ENCODE peak calls at places on chromosomes 5 and 9, in ten cellular contexts. B, G, Z, V, K, U, Q, F, X and E are unnamed samples.

GRCh38 chr9:134522976-134523375 is 118.6 kb upstream of the COL5A1 start:
- DNase-seq in B (no peak), G (no peak), Z (no peak), V (no peak), K (no peak), U (no peak), Q (no peak), F (no peak), X (no peak), E (no peak)

GRCh38 chr5:82314964-82315728 is 37.0 kb upstream of the RPS23 start:
- DNase-seq in B (no peak), G (no peak), Z (no peak), V (no peak), K (no peak), U (no peak), Q (no peak), F (no peak), X (peak), E (no peak)

GRCh38 chr9:34403554-34404380 is 27.1 kb upstream of the MYORG start:
- DNase-seq in B (peak), G (peak), Z (peak), V (no peak), K (peak), U (peak), Q (peak), F (peak), X (peak), E (peak)

GRCh38 chr5:103605277-103605676 is 42.7 kb upstream of the NUDT12 start:
- DNase-seq in B (no peak), G (no peak), Z (no peak), V (no peak), K (no peak), U (peak), Q (no peak), F (no peak), X (no peak), E (no peak)

GRCh38 chr9:131677445-131678180 is 62.3 kb downstream of the RAPGEF1 start:
- DNase-seq in B (no peak), G (peak), Z (peak), V (no peak), K (no peak), U (no peak), Q (no peak), F (no peak), X (peak), E (no peak)

GRCh38 chr5:4222821-4223220 is 627.2 kb downstream of the IRX1 start:
- DNase-seq in B (no peak), G (no peak), Z (no peak), V (no peak), K (no peak), U (no peak), Q (no peak), F (no peak), X (no peak), E (no peak)

GRCh38 chr5:162995568-162995967 is 441.8 kb upstream of the CCNG1 start:
- DNase-seq in B (no peak), G (no peak), Z (no peak), V (no peak), K (no peak), U (no peak), Q (no peak), F (no peak), X (no peak), E (no peak)

GRCh38 chr9:124593080-124594058 is 86.2 kb upstream of the NR5A1 start:
- DNase-seq in B (no peak), G (no peak), Z (no peak), V (no peak), K (no peak), U (peak), Q (no peak), F (peak), X (peak), E (no peak)

GRCh38 chr5:171310816-171311697 is 2.0 kb downstream of the TLX3 start:
- DNase-seq in B (no peak), G (peak), Z (no peak), V (no peak), K (no peak), U (peak), Q (no peak), F (peak), X (peak), E (no peak)

GRCh38 chr5:118924006-118924389 is 64.3 kb downstream of the DTWD2 start:
- DNase-seq in B (no peak), G (no peak), Z (no peak), V (no peak), K (no peak), U (no peak), Q (no peak), F (no peak), X (no peak), E (no peak)

GRCh38 chr5:158955636-158956035 is 144.1 kb downstream of the EBF1 start:
- DNase-seq in B (no peak), G (no peak), Z (no peak), V (no peak), K (no peak), U (peak), Q (no peak), F (no peak), X (no peak), E (no peak)

GRCh38 chr5:54832066-54832465 is 153.3 kb downstream of the ESM1 start:
- DNase-seq in B (no peak), G (no peak), Z (no peak), V (no peak), K (no peak), U (no peak), Q (no peak), F (no peak), X (peak), E (no peak)

GRCh38 chr5:176776141-176776865 is 34.1 kb upstream of the UNC5A start:
- DNase-seq in B (no peak), G (no peak), Z (no peak), V (no peak), K (no peak), U (peak), Q (peak), F (no peak), X (no peak), E (no peak)

GRCh38 chr5:154273028-154273617 is 82.6 kb downstream of the GALNT10 start:
- DNase-seq in B (no peak), G (peak), Z (no peak), V (no peak), K (peak), U (peak), Q (no peak), F (no peak), X (peak), E (no peak)

GRCh38 chr5:1516615-1517601 is 6.9 kb downstream of the LPCAT1 start:
- DNase-seq in B (peak), G (peak), Z (peak), V (no peak), K (no peak), U (peak), Q (peak), F (no peak), X (peak), E (no peak)

GRCh38 chr5:115169392-115170127 is at the start of gene TRIM36:
- DNase-seq in B (peak), G (peak), Z (peak), V (peak), K (peak), U (peak), Q (peak), F (peak), X (peak), E (peak)

GRCh38 chr5:163571755-163572154 is 66.3 kb downstream of the MAT2B start:
- DNase-seq in B (peak), G (peak), Z (no peak), V (no peak), K (no peak), U (no peak), Q (no peak), F (no peak), X (peak), E (no peak)

GRCh38 chr5:39367711-39368110 is 3.4 kb upstream of the C9 start:
- DNase-seq in B (no peak), G (no peak), Z (no peak), V (no peak), K (no peak), U (no peak), Q (no peak), F (no peak), X (no peak), E (no peak)
- TF ChIP-seq CTCF in B (no peak), G (no peak), Z (no peak), V (no peak), K (no peak), U (no peak), Q (no peak), F (no peak), X (no peak), E (no peak)

GRCh38 chr5:135553688-135554462 is 18.1 kb upstream of the NEUROG1 start:
- DNase-seq in B (peak), G (peak), Z (peak), V (no peak), K (no peak), U (peak), Q (no peak), F (peak), X (peak), E (no peak)
- TF ChIP-seq CTCF in B (peak), G (peak), Z (peak), V (peak), K (peak), U (peak), Q (no peak), F (peak), X (peak), E (no peak)

DNA sequence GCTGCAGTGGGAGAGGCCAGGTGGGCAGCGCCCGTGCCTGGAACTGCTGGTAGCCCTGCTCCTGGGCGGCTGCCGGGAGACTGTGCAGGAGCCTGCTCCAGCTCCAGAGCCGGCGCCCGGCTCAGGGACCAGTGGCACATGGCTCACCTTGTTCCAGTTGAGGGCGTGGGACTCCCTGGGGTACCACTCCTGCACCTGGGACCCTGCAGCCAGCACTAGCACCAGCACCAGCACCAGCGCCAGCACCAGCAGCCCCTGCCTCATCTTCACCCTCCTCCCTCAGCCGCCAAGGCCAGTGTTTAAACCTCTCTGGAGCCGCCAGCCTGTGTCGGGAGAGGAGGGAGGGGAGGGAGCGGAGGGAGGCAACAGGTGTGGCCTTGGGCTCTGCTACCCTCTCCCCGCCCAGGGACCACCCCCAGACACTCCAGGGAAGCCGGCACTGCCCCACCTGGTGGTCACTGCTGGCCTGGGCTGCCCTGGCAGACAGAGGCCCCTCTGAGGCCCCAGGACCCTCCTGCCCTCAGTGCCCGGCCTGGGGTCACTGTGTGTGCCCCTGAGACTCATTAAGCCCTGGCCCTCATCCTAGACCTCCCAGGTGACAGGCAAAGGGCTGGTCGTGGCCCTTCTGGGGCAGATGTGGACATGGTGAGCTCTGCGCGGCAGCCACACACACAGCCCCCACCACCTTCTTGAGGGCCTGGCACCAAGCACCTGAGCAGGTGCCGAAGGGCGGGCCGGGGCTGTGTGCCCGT is at the start of gene LCN10:
- DNase-seq in B (no peak), G (no peak), Z (peak), V (no peak), K (no peak), U (peak), Q (no peak), F (no peak), X (no peak), E (no peak)
- TF ChIP-seq CTCF in B (peak), G (peak), Z (peak), V (no peak), K (peak), U (peak), Q (no peak), F (no peak), X (peak), E (no peak)

GRCh38 chr5:7849531-7850240 is 1.2 kb downstream of the CFAP90 start:
- DNase-seq in B (peak), G (no peak), Z (peak), V (no peak), K (no peak), U (no peak), Q (peak), F (peak), X (no peak), E (no peak)
- TF ChIP-seq CTCF in B (peak), G (no peak), Z (peak), V (no peak), K (no peak), U (peak), Q (no peak), F (peak), X (no peak), E (no peak)

DNA sequence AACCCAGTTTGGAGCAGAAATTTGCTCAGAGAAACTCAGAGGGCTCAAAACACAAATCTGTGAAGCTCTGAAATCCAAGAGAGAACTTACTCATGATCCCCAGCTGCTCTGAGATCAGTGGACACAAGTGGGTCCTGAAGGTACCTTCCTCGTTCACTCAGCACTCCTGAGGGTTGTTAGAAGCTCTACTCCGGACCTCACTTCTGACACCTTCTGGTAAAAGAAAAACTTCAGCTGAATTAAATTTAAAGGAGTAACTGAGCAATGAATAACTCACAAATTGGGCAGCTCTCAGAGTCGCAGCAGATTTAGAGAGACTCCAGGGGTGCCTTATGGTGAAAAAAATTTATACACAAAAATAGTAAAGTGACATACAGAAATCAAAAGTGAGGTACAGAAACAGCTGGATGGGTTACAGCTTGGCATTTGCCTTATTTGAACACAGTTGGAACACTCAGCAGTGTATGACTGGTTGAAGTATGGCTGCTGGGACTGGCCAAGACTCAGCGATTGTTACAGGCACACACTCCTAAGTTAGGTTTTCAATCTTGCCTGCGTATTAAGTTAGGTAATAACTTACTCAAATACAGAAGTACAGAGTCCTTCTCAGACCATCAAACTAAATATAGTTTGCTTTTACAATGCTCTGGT is 32.5 kb downstream of the INSL4 start:
- DNase-seq in B (no peak), G (peak), Z (peak), V (no peak), K (no peak), U (peak), Q (no peak), F (peak), X (no peak), E (no peak)
- TF ChIP-seq CTCF in B (no peak), G (peak), Z (peak), V (no peak), K (peak), U (peak), Q (no peak), F (peak), X (peak), E (no peak)

GRCh38 chr5:116234681-116235080 is 149.9 kb downstream of the COMMD10 start:
- DNase-seq in B (no peak), G (no peak), Z (no peak), V (no peak), K (no peak), U (peak), Q (no peak), F (no peak), X (no peak), E (no peak)

GRCh38 chr5:116242363-116242762 is 157.5 kb downstream of the COMMD10 start:
- DNase-seq in B (no peak), G (peak), Z (no peak), V (no peak), K (no peak), U (no peak), Q (no peak), F (no peak), X (peak), E (no peak)

DNA sequence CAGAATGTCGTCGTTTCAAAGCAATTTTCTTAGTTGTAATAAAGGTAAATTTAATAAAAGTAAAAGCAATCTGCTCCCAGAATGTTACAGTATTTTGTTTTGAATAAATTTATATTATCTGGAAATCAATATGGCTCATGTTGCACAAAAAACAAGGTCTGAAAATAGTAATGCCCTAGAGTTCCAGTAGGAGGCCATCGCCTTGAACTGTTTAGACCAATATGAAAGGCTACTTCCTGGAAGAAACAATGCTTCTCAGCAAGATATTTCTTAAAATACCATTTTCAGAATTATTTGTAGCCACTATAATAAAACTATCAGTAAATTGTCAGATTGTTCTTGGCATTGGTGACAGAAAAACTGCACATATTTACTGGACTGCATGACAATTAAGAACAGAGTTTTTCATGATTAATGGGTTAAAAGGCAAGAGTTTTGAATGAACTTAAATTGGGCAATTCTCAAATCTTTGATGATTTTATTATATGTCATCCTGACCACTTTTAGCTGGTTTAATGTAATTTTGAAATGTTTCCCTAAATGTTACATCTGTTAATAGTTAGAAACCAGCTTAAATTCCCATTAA is 153.2 kb downstream of the COMMD10 start:
- DNase-seq in B (no peak), G (peak), Z (no peak), V (no peak), K (no peak), U (no peak), Q (no peak), F (peak), X (no peak), E (no peak)
- TF ChIP-seq CTCF in B (peak), G (peak), Z (no peak), V (no peak), K (peak), U (peak), Q (peak), F (peak), X (peak), E (no peak)